ENCODE peak calls at places on chromosome 19, in ten cellular contexts. M is upper lobe of right lung; T is mesendoderm; O is CD8-positive, alpha-beta memory T cell; V is neuronal stem cell; Y is left ventricle myocardium inferior; I is pancreas; W is ascending aorta; S is adrenal gland; G is PC-3. X is an unnamed sample. For H3K4me1, the result is how much of the 10 kb centered on the place peaks cover.

GRCh38 chr19:511101-511841 is 4.0 kb downstream of the TPGS1 start:
- DNase-seq in O (peak), I (no peak), M (peak), V (no peak), G (no peak), T (peak), S (peak), W (no peak), Y (no peak), X (no peak)

GRCh38 chr19:15776991-15777787 is 10.3 kb upstream of the OR10H5 start:
- DNase-seq in Y (no peak), S (no peak), I (no peak), V (no peak), O (no peak), G (no peak), W (no peak), T (no peak), M (peak), X (no peak)

GRCh38 chr19:16303755-16304154 is 20.9 kb upstream of the KLF2 start:
- DNase-seq in V (no peak), W (no peak), Y (no peak), T (no peak), M (no peak), O (no peak), S (peak), G (no peak), I (no peak), X (no peak)

GRCh38 chr19:677201-677600 is 1.0 kb downstream of the FSTL3 start:
- DNase-seq in M (peak), O (no peak), V (no peak), S (peak), G (peak), W (peak), T (no peak), Y (peak), I (peak), X (no peak)

GRCh38 chr19:12581100-12581499 is 29.5 kb downstream of the ZNF490 start:
- DNase-seq in O (no peak), W (no peak), G (no peak), M (no peak), V (no peak), S (no peak), Y (no peak), T (peak), I (no peak), X (no peak)

GRCh38 chr19:35279985-35280821 is 2.1 kb upstream of the HAMP start:
- DNase-seq in V (no peak), S (no peak), T (no peak), M (no peak), W (no peak), Y (no peak), G (no peak), I (no peak), O (no peak), X (no peak)

GRCh38 chr19:19426799-19427198 is 21.3 kb downstream of the GATAD2A start:
- DNase-seq in G (no peak), S (no peak), I (no peak), M (no peak), V (no peak), Y (no peak), W (no peak), T (no peak), O (no peak), X (no peak)

GRCh38 chr19:18415177-18415867 is 3.9 kb upstream of the SSBP4 start:
- DNase-seq in O (no peak), Y (peak), G (no peak), I (no peak), S (peak), T (no peak), V (no peak), M (peak), W (no peak), X (no peak)

GRCh38 chr19:2478324-2478755 is 2.4 kb downstream of the GADD45B start:
- DNase-seq in I (peak), Y (peak), O (peak), V (no peak), W (peak), T (peak), G (peak), M (peak), S (peak), X (no peak)

GRCh38 chr19:40594251-40594650 is 6.9 kb upstream of the LTBP4 start:
- DNase-seq in S (no peak), V (no peak), M (no peak), I (no peak), W (no peak), Y (no peak), G (no peak), T (peak), O (no peak), X (no peak)

GRCh38 chr19:46383846-46384245 is 29.5 kb downstream of the CCDC8 start:
- DNase-seq in S (peak), M (peak), G (no peak), Y (no peak), T (no peak), W (no peak), V (no peak), O (no peak), I (no peak), X (no peak)

GRCh38 chr19:41225238-41226052 is 6.4 kb downstream of the AXL start:
- DNase-seq in V (no peak), O (no peak), G (peak), Y (peak), S (peak), M (no peak), T (peak), I (peak), W (peak), X (no peak)

GRCh38 chr19:10353793-10354391 is 14.5 kb upstream of the ICAM3 start:
- DNase-seq in S (peak), G (peak), W (no peak), V (peak), M (no peak), O (peak), Y (peak), T (peak), I (no peak), X (no peak)

GRCh38 chr19:10112037-10112751 is 701 bp downstream of the P2RY11 start:
- DNase-seq in G (peak), M (peak), S (no peak), Y (no peak), I (no peak), W (no peak), T (peak), O (peak), V (no peak), X (no peak)

GRCh38 chr19:48676487-48676886 is 3.7 kb upstream of the NTN5 start:
- DNase-seq in M (no peak), S (no peak), T (no peak), Y (no peak), V (no peak), I (no peak), O (no peak), W (no peak), G (no peak), X (no peak)

GRCh38 chr19:48681127-48681470 is 8.3 kb upstream of the NTN5 start:
- DNase-seq in S (no peak), O (no peak), Y (no peak), I (no peak), V (no peak), G (no peak), W (no peak), M (no peak), T (no peak), X (no peak)

GRCh38 chr19:48680436-48681126 is 7.8 kb upstream of the NTN5 start:
- DNase-seq in T (no peak), M (no peak), W (no peak), V (no peak), G (no peak), I (no peak), Y (no peak), O (no peak), S (no peak), X (no peak)

GRCh38 chr19:48676887-48677286 is 4.1 kb upstream of the NTN5 start:
- DNase-seq in V (no peak), S (no peak), G (no peak), I (no peak), O (no peak), W (no peak), Y (no peak), T (no peak), M (no peak), X (no peak)

GRCh38 chr19:48678201-48678600 is 5.4 kb upstream of the NTN5 start:
- DNase-seq in S (no peak), O (no peak), W (no peak), G (no peak), M (no peak), T (no peak), V (no peak), I (peak), Y (no peak), X (no peak)
- H3K27ac ChIP-seq in S (no peak), O (no peak), W (no peak), G (no peak), M (no peak), T (no peak), V (no peak), I (peak), Y (no peak), X (no peak)

GRCh38 chr19:34173145-34173956 is 1.0 kb downstream of the LSM14A start:
- DNase-seq in O (peak), M (no peak), T (peak), I (peak), Y (no peak), W (no peak), G (peak), V (peak), S (peak), X (no peak)
- H3K4me1 ChIP-seq in O (half or more), M (half or more), T (under half), I (half or more), Y (half or more), W (under half), G (under half), V (under half), S (under half), X (under half)

GRCh38 chr19:54616057-54616456 is 14.2 kb upstream of the LILRB1 start:
- DNase-seq in M (no peak), S (no peak), O (no peak), V (no peak), W (no peak), G (no peak), I (no peak), T (no peak), Y (no peak), X (no peak)
- H3K27ac ChIP-seq in M (no peak), S (no peak), O (no peak), V (no peak), W (no peak), G (no peak), I (no peak), T (no peak), Y (no peak), X (no peak)

GRCh38 chr19:44749318-44749717 is 810 bp downstream of the BCL3 start:
- DNase-seq in O (no peak), S (no peak), T (no peak), G (no peak), V (no peak), W (no peak), M (no peak), I (no peak), Y (no peak), X (no peak)

GRCh38 chr19:44748426-44749254 is at the start of gene BCL3:
- DNase-seq in T (no peak), O (peak), M (peak), Y (peak), V (no peak), S (peak), G (peak), I (peak), W (no peak), X (no peak)

GRCh38 chr19:44750713-44751112 is 2.2 kb downstream of the BCL3 start:
- DNase-seq in M (no peak), G (no peak), W (no peak), V (no peak), I (no peak), Y (no peak), T (no peak), O (peak), S (no peak), X (no peak)

GRCh38 chr19:44747739-44748425 is 626 bp upstream of the BCL3 start:
- DNase-seq in O (peak), V (no peak), I (peak), T (peak), Y (peak), G (peak), S (peak), W (no peak), M (peak), X (no peak)

DNA sequence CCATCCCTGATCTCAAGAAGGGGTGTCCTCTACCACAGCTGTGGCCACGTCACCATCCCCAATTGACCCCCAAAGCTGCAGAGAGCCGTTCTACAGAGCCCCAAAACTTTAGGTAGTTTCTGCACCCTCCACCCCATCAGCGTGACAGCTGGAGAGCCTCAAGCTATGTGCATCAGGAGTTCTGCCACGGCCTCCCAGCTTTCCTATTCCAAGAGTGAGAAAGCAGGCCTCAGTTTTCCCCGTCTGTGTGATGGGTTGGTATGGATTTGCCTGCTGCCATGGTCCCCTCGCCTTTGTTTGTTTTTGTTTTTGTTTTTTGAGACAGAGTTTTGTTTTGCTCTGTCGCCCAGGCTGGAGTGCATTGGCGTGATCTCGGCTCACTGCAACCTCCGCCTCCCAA is 1.5 kb downstream of the BCL3 start:
- DNase-seq in T (no peak), I (no peak), G (no peak), W (no peak), O (no peak), V (no peak), M (no peak), Y (no peak), S (no peak), X (no peak)
- H3K4me1 ChIP-seq in T (under half), I (under half), G (half or more), W (under half), O (half or more), V (under half), M (half or more), Y (half or more), S (half or more), X (half or more)

DNA sequence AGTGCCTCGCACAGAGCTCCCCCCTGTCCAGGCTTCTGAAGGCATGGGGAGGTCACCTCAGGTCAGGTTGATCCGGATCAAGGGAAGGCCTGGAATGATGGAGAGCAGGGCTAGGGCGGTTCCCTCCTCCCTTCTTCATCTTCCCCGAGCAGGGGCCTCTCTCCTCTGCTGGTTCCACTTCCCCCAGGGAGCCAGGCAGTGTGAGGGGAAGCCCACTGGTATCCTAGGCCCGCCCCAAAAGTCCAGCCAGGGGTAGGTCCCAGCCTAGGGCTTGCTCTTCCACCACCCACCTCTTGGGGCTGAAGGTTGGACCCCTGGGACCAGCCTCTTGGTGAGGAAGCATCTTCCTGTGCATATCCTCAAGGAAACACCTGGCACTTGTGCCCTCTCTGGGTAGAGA is 16.4 kb upstream of the PRR19 start:
- DNase-seq in G (no peak), V (no peak), M (no peak), T (no peak), O (no peak), W (no peak), Y (no peak), S (peak), I (no peak), X (no peak)
- H3K27ac ChIP-seq in G (no peak), V (peak), M (peak), T (no peak), O (peak), W (peak), Y (peak), S (peak), I (no peak), X (peak)

X was measured in esophagus squamous epithelium.